ENCODE peak calls at places on chromosomes 2 and 18, in seven cellular contexts. One of them, this sample, is unnamed.
A peak's percentile ranks its signal among the peaks of the same experiment; 100 is the strongest.

GRCh38 chr2:125397535-125398251 is 1258.3 kb upstream of the GYPC start:
- DNase-seq in NB4: no peak
- DNase-seq in right lobe of liver: no peak
- DNase-seq in IMR-90: no peak
- DNase-seq in uterus: no peak
- DNase-seq in endothelial cell of umbilical vein: no peak
- DNase-seq in transverse colon: no peak
- DNase-seq in this sample: no peak

GRCh38 chr18:61948842-61949438 is 56.1 kb upstream of the RNF152 start:
- DNase-seq in NB4: no peak
- DNase-seq in right lobe of liver: no peak
- DNase-seq in IMR-90: no peak
- DNase-seq in uterus: no peak
- DNase-seq in endothelial cell of umbilical vein: no peak
- DNase-seq in transverse colon: no peak
- DNase-seq in this sample: no peak

GRCh38 chr2:138744709-138745108 is 35.5 kb downstream of the NXPH2 start:
- DNase-seq in NB4: no peak
- DNase-seq in right lobe of liver: no peak
- DNase-seq in IMR-90: no peak
- DNase-seq in uterus: no peak
- DNase-seq in endothelial cell of umbilical vein: no peak
- DNase-seq in transverse colon: no peak
- DNase-seq in this sample: no peak

GRCh38 chr2:156088598-156088997 is 243.9 kb downstream of the NR4A2 start:
- DNase-seq in NB4: no peak
- DNase-seq in right lobe of liver: no peak
- DNase-seq in IMR-90: no peak
- DNase-seq in uterus: no peak
- DNase-seq in endothelial cell of umbilical vein: no peak
- DNase-seq in transverse colon: no peak
- DNase-seq in this sample: no peak

GRCh38 chr2:643334-643733 is 33.9 kb downstream of the TMEM18 start:
- DNase-seq in NB4: peak; percentile 33
- DNase-seq in right lobe of liver: no peak
- DNase-seq in IMR-90: no peak
- DNase-seq in uterus: no peak
- DNase-seq in endothelial cell of umbilical vein: no peak
- DNase-seq in transverse colon: no peak
- DNase-seq in this sample: peak; percentile 56

GRCh38 chr2:7819860-7820259 is 862.0 kb upstream of the ID2 start:
- DNase-seq in NB4: no peak
- DNase-seq in right lobe of liver: no peak
- DNase-seq in IMR-90: no peak
- DNase-seq in uterus: no peak
- DNase-seq in endothelial cell of umbilical vein: no peak
- DNase-seq in transverse colon: no peak
- DNase-seq in this sample: no peak

GRCh38 chr2:24152413-24153197 is 22.2 kb upstream of the FAM228A start:
- DNase-seq in NB4: no peak
- DNase-seq in right lobe of liver: no peak
- DNase-seq in IMR-90: no peak
- DNase-seq in uterus: no peak
- DNase-seq in endothelial cell of umbilical vein: no peak
- DNase-seq in transverse colon: no peak
- DNase-seq in this sample: no peak

GRCh38 chr2:56688661-56689060 is 504.9 kb downstream of the CCDC85A start:
- DNase-seq in NB4: no peak
- DNase-seq in right lobe of liver: no peak
- DNase-seq in IMR-90: no peak
- DNase-seq in uterus: no peak
- DNase-seq in endothelial cell of umbilical vein: no peak
- DNase-seq in transverse colon: no peak
- DNase-seq in this sample: no peak

GRCh38 chr2:168740360-168740759 is 62.1 kb upstream of the NOSTRIN start:
- DNase-seq in NB4: no peak
- DNase-seq in right lobe of liver: no peak
- DNase-seq in IMR-90: peak; percentile 10
- DNase-seq in uterus: no peak
- DNase-seq in endothelial cell of umbilical vein: no peak
- DNase-seq in transverse colon: no peak
- DNase-seq in this sample: no peak

GRCh38 chr2:209368924-209369323 is 54.9 kb upstream of the MAP2 start:
- DNase-seq in NB4: no peak
- DNase-seq in right lobe of liver: peak; percentile 60
- DNase-seq in IMR-90: peak; percentile 58
- DNase-seq in uterus: no peak
- DNase-seq in endothelial cell of umbilical vein: peak; percentile 96
- DNase-seq in transverse colon: peak; percentile 48
- DNase-seq in this sample: peak; percentile 71

GRCh38 chr2:233387667-233388528 is 33.6 kb downstream of the DGKD start:
- DNase-seq in NB4: no peak
- DNase-seq in right lobe of liver: peak; percentile 86
- DNase-seq in IMR-90: peak; percentile 96
- DNase-seq in uterus: peak; percentile 96
- DNase-seq in endothelial cell of umbilical vein: peak; percentile 96
- DNase-seq in transverse colon: peak; percentile 75
- DNase-seq in this sample: peak; percentile 75

GRCh38 chr18:78576967-78577366 is 402.7 kb upstream of the SALL3 start:
- DNase-seq in NB4: no peak
- DNase-seq in right lobe of liver: no peak
- DNase-seq in IMR-90: no peak
- DNase-seq in uterus: no peak
- DNase-seq in endothelial cell of umbilical vein: no peak
- DNase-seq in transverse colon: no peak
- DNase-seq in this sample: peak; percentile 43

GRCh38 chr2:157229572-157229971 is 27.9 kb upstream of the GALNT5 start:
- DNase-seq in NB4: no peak
- DNase-seq in right lobe of liver: no peak
- DNase-seq in IMR-90: peak; percentile 94
- DNase-seq in uterus: no peak
- DNase-seq in endothelial cell of umbilical vein: no peak
- DNase-seq in transverse colon: no peak
- DNase-seq in this sample: no peak

GRCh38 chr2:240949791-240950705 is 43.9 kb downstream of the CROCC2 start:
- DNase-seq in NB4: no peak
- DNase-seq in right lobe of liver: no peak
- DNase-seq in IMR-90: no peak
- DNase-seq in uterus: no peak
- DNase-seq in endothelial cell of umbilical vein: no peak
- DNase-seq in transverse colon: peak; percentile 3
- DNase-seq in this sample: no peak

GRCh38 chr2:136125226-136125625 is 7.3 kb upstream of the CXCR4 start:
- DNase-seq in NB4: no peak
- DNase-seq in right lobe of liver: no peak
- DNase-seq in IMR-90: no peak
- DNase-seq in uterus: no peak
- DNase-seq in endothelial cell of umbilical vein: no peak
- DNase-seq in transverse colon: no peak
- DNase-seq in this sample: no peak

GRCh38 chr2:46262248-46262938 is 34.8 kb upstream of the EPAS1 start:
- DNase-seq in NB4: no peak
- DNase-seq in right lobe of liver: no peak
- DNase-seq in IMR-90: no peak
- DNase-seq in uterus: no peak
- DNase-seq in endothelial cell of umbilical vein: no peak
- DNase-seq in transverse colon: no peak
- DNase-seq in this sample: no peak

GRCh38 chr2:64945973-64946736 is 43.0 kb upstream of the SLC1A4 start:
- DNase-seq in NB4: peak; percentile 99
- DNase-seq in right lobe of liver: no peak
- DNase-seq in IMR-90: peak; percentile 17
- DNase-seq in uterus: peak; percentile 23
- DNase-seq in endothelial cell of umbilical vein: no peak
- DNase-seq in transverse colon: peak; percentile 74
- DNase-seq in this sample: peak; percentile 36

GRCh38 chr2:240930631-240931318 is 24.6 kb downstream of the CROCC2 start:
- DNase-seq in NB4: no peak
- DNase-seq in right lobe of liver: no peak
- DNase-seq in IMR-90: no peak
- DNase-seq in uterus: peak; percentile 8
- DNase-seq in endothelial cell of umbilical vein: no peak
- DNase-seq in transverse colon: peak; percentile 5
- DNase-seq in this sample: no peak

GRCh38 chr2:164917296-164917903 is 37.9 kb downstream of the SLC38A11 start:
- DNase-seq in NB4: peak; percentile 7
- DNase-seq in right lobe of liver: peak; percentile 44
- DNase-seq in IMR-90: peak; percentile 36
- DNase-seq in uterus: no peak
- DNase-seq in endothelial cell of umbilical vein: peak; percentile 73
- DNase-seq in transverse colon: peak; percentile 48
- DNase-seq in this sample: peak; percentile 27

GRCh38 chr2:85215074-85216050 is 82.2 kb downstream of the TCF7L1 start:
- DNase-seq in NB4: no peak
- DNase-seq in right lobe of liver: no peak
- DNase-seq in IMR-90: peak; percentile 93
- DNase-seq in uterus: peak; percentile 43
- DNase-seq in endothelial cell of umbilical vein: no peak
- DNase-seq in transverse colon: peak; percentile 12
- DNase-seq in this sample: peak; percentile 86

GRCh38 chr18:12597775-12598174 is 60.1 kb downstream of the SPIRE1 start:
- DNase-seq in NB4: no peak
- DNase-seq in right lobe of liver: peak; percentile 39
- DNase-seq in IMR-90: peak; percentile 90
- DNase-seq in uterus: no peak
- DNase-seq in endothelial cell of umbilical vein: peak; percentile 79
- DNase-seq in transverse colon: no peak
- DNase-seq in this sample: no peak

GRCh38 chr2:119389615-119390306 is 23.0 kb downstream of the DBI start:
- DNase-seq in NB4: peak; percentile 70
- DNase-seq in right lobe of liver: peak; percentile 70
- DNase-seq in IMR-90: peak; percentile 45
- DNase-seq in uterus: peak; percentile 42
- DNase-seq in endothelial cell of umbilical vein: no peak
- DNase-seq in transverse colon: peak; percentile 50
- DNase-seq in this sample: peak; percentile 89

GRCh38 chr2:230179907-230180306 is 39.9 kb downstream of the SP110 start:
- DNase-seq in NB4: no peak
- DNase-seq in right lobe of liver: no peak
- DNase-seq in IMR-90: no peak
- DNase-seq in uterus: no peak
- DNase-seq in endothelial cell of umbilical vein: no peak
- DNase-seq in transverse colon: no peak
- DNase-seq in this sample: no peak

GRCh38 chr2:168571061-168571460 is 115.0 kb downstream of the CERS6 start:
- DNase-seq in NB4: no peak
- DNase-seq in right lobe of liver: no peak
- DNase-seq in IMR-90: peak; percentile 3
- DNase-seq in uterus: no peak
- DNase-seq in endothelial cell of umbilical vein: peak; percentile 35
- DNase-seq in transverse colon: no peak
- DNase-seq in this sample: no peak

GRCh38 chr2:128754246-128754724 is 435.6 kb upstream of the HS6ST1 start:
- DNase-seq in NB4: peak; percentile 98
- DNase-seq in right lobe of liver: no peak
- DNase-seq in IMR-90: no peak
- DNase-seq in uterus: no peak
- DNase-seq in endothelial cell of umbilical vein: no peak
- DNase-seq in transverse colon: peak; percentile 26
- DNase-seq in this sample: no peak

GRCh38 chr2:153568105-153568504 is 89.5 kb upstream of the RPRM start:
- DNase-seq in NB4: no peak
- DNase-seq in right lobe of liver: no peak
- DNase-seq in IMR-90: no peak
- DNase-seq in uterus: no peak
- DNase-seq in endothelial cell of umbilical vein: no peak
- DNase-seq in transverse colon: no peak
- DNase-seq in this sample: no peak

GRCh38 chr18:48928787-48929186 is 22.0 kb downstream of the SMAD7 start:
- DNase-seq in NB4: peak; percentile 80
- DNase-seq in right lobe of liver: no peak
- DNase-seq in IMR-90: peak; percentile 42
- DNase-seq in uterus: no peak
- DNase-seq in endothelial cell of umbilical vein: peak; percentile 83
- DNase-seq in transverse colon: peak; percentile 86
- DNase-seq in this sample: no peak

GRCh38 chr2:164773635-164774034 is 68.0 kb downstream of the COBLL1 start:
- DNase-seq in NB4: no peak
- DNase-seq in right lobe of liver: no peak
- DNase-seq in IMR-90: no peak
- DNase-seq in uterus: no peak
- DNase-seq in endothelial cell of umbilical vein: no peak
- DNase-seq in transverse colon: no peak
- DNase-seq in this sample: no peak

GRCh38 chr18:10450986-10451385 is 3.4 kb upstream of the APCDD1 start:
- DNase-seq in NB4: no peak
- DNase-seq in right lobe of liver: no peak
- DNase-seq in IMR-90: no peak
- DNase-seq in uterus: no peak
- DNase-seq in endothelial cell of umbilical vein: no peak
- DNase-seq in transverse colon: no peak
- DNase-seq in this sample: no peak

GRCh38 chr18:63317982-63318881 is 1.3 kb downstream of the BCL2 start:
- DNase-seq in NB4: peak; percentile 89
- DNase-seq in right lobe of liver: peak; percentile 62
- DNase-seq in IMR-90: no peak
- DNase-seq in uterus: peak; percentile 78
- DNase-seq in endothelial cell of umbilical vein: no peak
- DNase-seq in transverse colon: peak; percentile 88
- DNase-seq in this sample: peak; percentile 94

GRCh38 chr18:31206787-31207381 is 44.2 kb upstream of the DSC1 start:
- DNase-seq in NB4: peak; percentile 97
- DNase-seq in right lobe of liver: peak; percentile 25
- DNase-seq in IMR-90: peak; percentile 23
- DNase-seq in uterus: no peak
- DNase-seq in endothelial cell of umbilical vein: peak; percentile 34
- DNase-seq in transverse colon: peak; percentile 91
- DNase-seq in this sample: peak; percentile 74
- TF ChIP-seq POLR2A in NB4: no peak
- TF ChIP-seq POLR2A in right lobe of liver: no peak
- TF ChIP-seq POLR2A in IMR-90: no peak
- TF ChIP-seq POLR2A in uterus: no peak
- TF ChIP-seq POLR2A in endothelial cell of umbilical vein: no peak
- TF ChIP-seq POLR2A in transverse colon: peak; percentile 83
- TF ChIP-seq POLR2A in this sample: no peak

GRCh38 chr2:3192920-3193319 is 184.7 kb downstream of the EIPR1 start:
- DNase-seq in NB4: no peak
- DNase-seq in right lobe of liver: no peak
- DNase-seq in IMR-90: no peak
- DNase-seq in uterus: no peak
- DNase-seq in endothelial cell of umbilical vein: no peak
- DNase-seq in transverse colon: no peak
- DNase-seq in this sample: no peak
- TF ChIP-seq CTCF in NB4: no peak
- TF ChIP-seq CTCF in right lobe of liver: no peak
- TF ChIP-seq CTCF in IMR-90: no peak
- TF ChIP-seq CTCF in uterus: no peak
- TF ChIP-seq CTCF in endothelial cell of umbilical vein: no peak
- TF ChIP-seq CTCF in transverse colon: no peak
- TF ChIP-seq CTCF in this sample: no peak

GRCh38 chr2:27753744-27754588 is 17.6 kb upstream of the MRPL33 start:
- DNase-seq in NB4: peak; percentile 91
- DNase-seq in right lobe of liver: peak; percentile 84
- DNase-seq in IMR-90: peak; percentile 80
- DNase-seq in uterus: peak; percentile 56
- DNase-seq in endothelial cell of umbilical vein: peak; percentile 81
- DNase-seq in transverse colon: peak; percentile 88
- DNase-seq in this sample: peak; percentile 93
- H3K4me3 ChIP-seq in NB4: no peak overlapping the region
- H3K4me3 ChIP-seq in right lobe of liver: no peak overlapping the region
- H3K4me3 ChIP-seq in IMR-90: no peak overlapping the region
- H3K4me3 ChIP-seq in uterus: no peak overlapping the region
- H3K4me3 ChIP-seq in endothelial cell of umbilical vein: no peak overlapping the region
- H3K4me3 ChIP-seq in transverse colon: no peak overlapping the region
- H3K4me3 ChIP-seq in this sample: no peak overlapping the region

GRCh38 chr2:54570925-54571694 is 115.0 kb downstream of the SPTBN1 start:
- DNase-seq in NB4: peak; percentile 97
- DNase-seq in right lobe of liver: peak; percentile 59
- DNase-seq in IMR-90: peak; percentile 97
- DNase-seq in uterus: peak; percentile 64
- DNase-seq in endothelial cell of umbilical vein: peak; percentile 84
- DNase-seq in transverse colon: peak; percentile 78
- DNase-seq in this sample: peak; percentile 57
- TF ChIP-seq POLR2A in NB4: no peak
- TF ChIP-seq POLR2A in right lobe of liver: peak; percentile 11
- TF ChIP-seq POLR2A in IMR-90: no peak
- TF ChIP-seq POLR2A in uterus: no peak
- TF ChIP-seq POLR2A in endothelial cell of umbilical vein: no peak
- TF ChIP-seq POLR2A in transverse colon: peak; percentile 16
- TF ChIP-seq POLR2A in this sample: no peak

This sample was measured in lower leg skin.